ENCODE peak calls at places on chromosome 4, in five cellular contexts. G, X, L, P and U are unnamed samples.

GRCh38 chr4:6165766-6166165 is 34.6 kb downstream of the JAKMIP1 start:
- DNase-seq in G (no peak), X (no peak), L (no peak), P (no peak), U (no peak)

GRCh38 chr4:1348014-1348513 is 1.1 kb downstream of the UVSSA start:
- DNase-seq in G (no peak), X (no peak), L (no peak), P (no peak), U (no peak)

GRCh38 chr4:142095886-142096605 is 459.7 kb downstream of the IL15 start:
- DNase-seq in G (no peak), X (peak; percentile 90), L (peak; percentile 39), P (no peak), U (no peak)

GRCh38 chr4:166386491-166387367 is 513.7 kb downstream of the TLL1 start:
- DNase-seq in G (no peak), X (no peak), L (no peak), P (no peak), U (no peak)

GRCh38 chr4:40842318-40842717 is 92.6 kb downstream of the NSUN7 start:
- DNase-seq in G (no peak), X (no peak), L (no peak), P (no peak), U (no peak)

GRCh38 chr4:23368081-23368697 is 521.7 kb downstream of the PPARGC1A start:
- DNase-seq in G (no peak), X (peak; percentile 7), L (peak; percentile 63), P (no peak), U (no peak)

GRCh38 chr4:911221-911751 is 20.8 kb downstream of the GAK start:
- DNase-seq in G (no peak), X (no peak), L (no peak), P (peak; percentile 63), U (peak; percentile 93)

GRCh38 chr4:25767877-25768475 is 94.8 kb downstream of the SEL1L3 start:
- DNase-seq in G (no peak), X (peak; percentile 91), L (peak; percentile 66), P (no peak), U (no peak)

GRCh38 chr4:145852256-145852839 is 86.3 kb downstream of the ZNF827 start:
- DNase-seq in G (no peak), X (peak; percentile 35), L (no peak), P (no peak), U (no peak)

GRCh38 chr4:183571350-183572076 is 66.7 kb downstream of the ING2 start:
- DNase-seq in G (no peak), X (peak; percentile 69), L (peak; percentile 43), P (peak; percentile 86), U (no peak)

GRCh38 chr4:6390357-6390756 is 82.1 kb downstream of the PPP2R2C start:
- DNase-seq in G (no peak), X (peak; percentile 15), L (no peak), P (no peak), U (no peak)

GRCh38 chr4:61333490-61333889 is 133.4 kb downstream of the ADGRL3 start:
- DNase-seq in G (no peak), X (no peak), L (no peak), P (no peak), U (no peak)

GRCh38 chr4:75484195-75484594 is 30.0 kb downstream of the RCHY1 start:
- DNase-seq in G (no peak), X (peak; percentile 5), L (no peak), P (no peak), U (no peak)

GRCh38 chr4:185716008-185716976 is 95.7 kb downstream of the SORBS2 start:
- DNase-seq in G (no peak), X (no peak), L (no peak), P (no peak), U (no peak)

GRCh38 chr4:41009411-41009810 is 204.9 kb downstream of the APBB2 start:
- DNase-seq in G (no peak), X (peak; percentile 68), L (no peak), P (no peak), U (no peak)

GRCh38 chr4:53043900-53044650 is 182.0 kb downstream of the RASL11B start:
- DNase-seq in G (no peak), X (no peak), L (no peak), P (no peak), U (no peak)

GRCh38 chr4:89248879-89249281 is 58.7 kb downstream of the GPRIN3 start:
- DNase-seq in G (no peak), X (no peak), L (peak; percentile 14), P (no peak), U (no peak)

GRCh38 chr4:7189475-7190277 is 2.7 kb upstream of the SORCS2 start:
- DNase-seq in G (no peak), X (no peak), L (no peak), P (peak; percentile 28), U (no peak)

GRCh38 chr4:84535901-84536300 is 36.8 kb upstream of the NKX6-1 start:
- DNase-seq in G (no peak), X (no peak), L (no peak), P (no peak), U (no peak)

GRCh38 chr4:8765631-8766590 is 105.7 kb downstream of the HMX1 start:
- DNase-seq in G (no peak), X (no peak), L (no peak), P (peak; percentile 58), U (peak; percentile 86)

GRCh38 chr4:176002007-176002623 is 63.5 kb upstream of the WDR17 start:
- DNase-seq in G (no peak), X (peak; percentile 3), L (peak; percentile 72), P (peak; percentile 80), U (no peak)

GRCh38 chr4:119755599-119755998 is 127.0 kb upstream of the PDE5A start:
- DNase-seq in G (no peak), X (no peak), L (no peak), P (no peak), U (no peak)

GRCh38 chr4:1345905-1346780 is 865 bp upstream of the UVSSA start:
- DNase-seq in G (peak; percentile 49), X (peak; percentile 66), L (peak; percentile 73), P (peak; percentile 78), U (no peak)

GRCh38 chr4:134787315-134787714 is 585.7 kb upstream of the PABPC4L start:
- DNase-seq in G (no peak), X (peak; percentile 7), L (no peak), P (no peak), U (no peak)